ENCODE peak calls at places on chromosomes 13 and 19, in eight cellular contexts. J, Z, U, N, Q, T, R and V are unnamed samples.

GRCh38 chr13:19927117-19927734 is 31.3 kb upstream of the ZMYM2 start:
- DNase-seq in J (peak), R (peak), T (peak), Z (peak), Q (peak), N (peak), U (peak), V (peak)

GRCh38 chr13:94967183-94968039 is 255.1 kb upstream of the SOX21 start:
- DNase-seq in Z (peak), T (no peak), U (no peak), N (peak), R (peak), Q (peak), J (peak), V (peak)

GRCh38 chr19:51514866-51515481 is 13.4 kb upstream of the SIGLEC12 start:
- DNase-seq in R (peak), T (peak), Q (peak), J (peak), U (peak), N (peak), Z (peak), V (peak)

GRCh38 chr19:41882568-41883462 is at the start of gene ARHGEF1:
- DNase-seq in N (peak), U (peak), J (peak), T (no peak), Z (peak), R (peak), Q (peak), V (peak)

GRCh38 chr13:41883147-41883546 is 77.8 kb downstream of the VWA8 start:
- DNase-seq in T (no peak), U (no peak), Q (no peak), R (no peak), J (no peak), Z (no peak), N (no peak), V (no peak)

GRCh38 chr13:95882121-95882520 is 171.1 kb downstream of the UGGT2 start:
- DNase-seq in R (no peak), Z (no peak), J (no peak), U (no peak), Q (no peak), N (no peak), T (no peak), V (no peak)

GRCh38 chr19:44574201-44574950 is 39.0 kb upstream of the IGSF23 start:
- DNase-seq in N (no peak), T (no peak), U (no peak), Z (no peak), R (no peak), J (peak), Q (no peak), V (no peak)

GRCh38 chr19:31356587-31357314 is 7.5 kb upstream of the TSHZ3 start:
- DNase-seq in U (no peak), T (no peak), Z (no peak), J (no peak), N (peak), R (no peak), Q (peak), V (no peak)

GRCh38 chr19:2603320-2603719 is 99.2 kb downstream of the GNG7 start:
- DNase-seq in Z (no peak), T (no peak), R (peak), U (no peak), J (no peak), Q (peak), N (peak), V (no peak)

GRCh38 chr19:33143897-33144405 is 12.0 kb downstream of the WDR88 start:
- DNase-seq in J (peak), R (peak), U (peak), Q (peak), N (peak), Z (peak), T (peak), V (peak)

GRCh38 chr19:49689133-49690072 is at the start of gene ADM5:
- DNase-seq in Z (peak), U (no peak), R (peak), T (no peak), N (peak), J (peak), Q (peak), V (no peak)

GRCh38 chr13:113305208-113305607 is 8.2 kb downstream of the LAMP1 start:
- DNase-seq in U (no peak), Q (no peak), N (no peak), T (no peak), J (no peak), Z (no peak), R (peak), V (no peak)

GRCh38 chr19:47158879-47159509 is 28.4 kb downstream of the SAE1 start:
- DNase-seq in N (no peak), J (no peak), T (no peak), Q (no peak), U (no peak), R (peak), Z (no peak), V (no peak)

GRCh38 chr13:95437561-95437960 is 115.0 kb upstream of the CLDN10 start:
- DNase-seq in N (no peak), R (no peak), Q (no peak), U (no peak), T (no peak), Z (no peak), J (no peak), V (no peak)

GRCh38 chr13:25654332-25654731 is 282.6 kb downstream of the ATP8A2 start:
- DNase-seq in J (peak), T (no peak), N (no peak), Q (no peak), U (no peak), R (no peak), Z (no peak), V (no peak)

GRCh38 chr19:4199699-4200293 is 17.3 kb downstream of the ANKRD24 start:
- DNase-seq in U (no peak), R (no peak), J (no peak), N (peak), Z (peak), Q (peak), T (no peak), V (no peak)

GRCh38 chr13:81048026-81048461 is 707.1 kb upstream of the SPRY2 start:
- DNase-seq in J (no peak), R (no peak), U (no peak), Q (no peak), T (no peak), Z (no peak), N (no peak), V (peak)

GRCh38 chr13:50576156-50576555 is 267.3 kb downstream of the DLEU7 start:
- DNase-seq in T (no peak), R (peak), Q (no peak), U (no peak), Z (no peak), J (peak), N (no peak), V (no peak)

GRCh38 chr13:50713849-50714248 is 129.6 kb downstream of the DLEU7 start:
- DNase-seq in N (no peak), Q (no peak), J (peak), T (no peak), R (peak), U (peak), Z (no peak), V (no peak)

GRCh38 chr13:74871671-74872070 is 610.3 kb downstream of the TBC1D4 start:
- DNase-seq in U (no peak), J (peak), Q (no peak), N (no peak), Z (no peak), R (no peak), T (no peak), V (no peak)

GRCh38 chr13:45490068-45490467 is 25.3 kb downstream of the COG3 start:
- DNase-seq in R (no peak), T (no peak), J (peak), U (peak), Z (no peak), Q (no peak), N (peak), V (no peak)

GRCh38 chr13:90015565-90016507 is 1331.7 kb upstream of the MIR17HG start:
- DNase-seq in Z (no peak), R (no peak), Q (no peak), N (no peak), U (no peak), T (no peak), J (peak), V (no peak)

GRCh38 chr13:101706651-101707050 is 254.2 kb downstream of the ITGBL1 start:
- DNase-seq in R (peak), N (no peak), U (no peak), Q (no peak), Z (peak), J (peak), T (no peak), V (no peak)

GRCh38 chr13:80630685-80631121 is 289.8 kb upstream of the SPRY2 start:
- DNase-seq in U (no peak), R (no peak), N (no peak), Q (no peak), Z (no peak), T (no peak), J (peak), V (no peak)

GRCh38 chr19:47280183-47280797 is 5.6 kb downstream of the INAFM1 start:
- DNase-seq in Z (peak), R (peak), Q (peak), J (peak), U (peak), N (peak), T (no peak), V (peak)

GRCh38 chr19:18558595-18558994 is 925 bp downstream of the KXD1 start:
- DNase-seq in T (no peak), J (no peak), U (no peak), Z (no peak), Q (no peak), N (no peak), R (peak), V (no peak)

GRCh38 chr19:18557474-18558201 is at the start of gene KXD1:
- DNase-seq in N (peak), Z (peak), T (peak), Q (peak), R (peak), U (peak), J (peak), V (peak)

GRCh38 chr19:18558202-18558555 is 509 bp downstream of the KXD1 start:
- DNase-seq in Z (no peak), T (no peak), U (no peak), R (peak), J (no peak), Q (no peak), N (no peak), V (no peak)

GRCh38 chr19:18559685-18560084 is 2.0 kb downstream of the KXD1 start:
- DNase-seq in Q (no peak), T (no peak), U (no peak), N (no peak), R (no peak), Z (no peak), J (no peak), V (no peak)

GRCh38 chr19:18562086-18562485 is 4.4 kb downstream of the KXD1 start:
- DNase-seq in R (peak), J (no peak), Z (no peak), T (no peak), U (no peak), N (no peak), Q (no peak), V (no peak)
- TF ChIP-seq EZH2phosphoT487 in R (no peak), J (no peak), Z (no peak), T (no peak), U (no peak), N (no peak), Q (no peak), V (no peak)

GRCh38 chr13:99263386-99263785 is 5.2 kb upstream of the GPR18 start:
- DNase-seq in R (no peak), T (no peak), J (no peak), Z (no peak), Q (no peak), N (no peak), U (no peak), V (no peak)
- H3K4me2 ChIP-seq in R (no peak), T (no peak), J (no peak), Z (no peak), Q (no peak), N (no peak), U (peak), V (no peak)

DNA sequence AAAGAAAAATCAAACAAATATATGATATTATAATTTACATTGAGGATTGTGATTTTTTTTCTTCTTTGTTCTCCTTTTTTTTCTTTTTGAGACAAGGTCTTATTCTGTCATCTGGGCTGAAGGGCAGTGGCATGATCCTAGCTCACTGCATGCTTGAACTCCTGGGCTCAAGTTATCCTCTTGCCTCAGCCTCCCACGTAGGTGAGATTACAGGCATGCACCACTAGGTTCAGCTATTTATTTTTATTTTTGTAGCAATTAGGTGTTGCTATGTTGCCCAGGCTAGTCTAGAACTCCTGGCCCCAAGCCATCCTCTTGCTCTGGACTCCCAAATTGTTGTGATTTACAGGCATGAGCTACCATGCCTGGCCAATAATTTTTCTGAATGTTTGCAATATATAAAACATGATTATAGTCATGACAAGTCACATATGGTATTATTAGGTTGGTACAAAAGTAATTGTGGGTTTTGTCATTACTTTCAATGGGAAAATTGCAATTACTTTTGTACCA is 161.1 kb upstream of the ATXN8OS start:
- DNase-seq in Q (no peak), Z (no peak), T (no peak), U (no peak), R (no peak), N (peak), J (no peak), V (no peak)
- TF ChIP-seq EZH2phosphoT487 in Q (no peak), Z (no peak), T (no peak), U (no peak), R (no peak), N (no peak), J (no peak), V (no peak)

GRCh38 chr13:27374650-27375049 is 49.8 kb upstream of the GTF3A start:
- DNase-seq in Z (peak), Q (peak), N (peak), U (peak), R (peak), J (peak), T (peak), V (peak)
- H3K4me2 ChIP-seq in Z (no peak), Q (no peak), N (no peak), U (no peak), R (peak), J (peak), T (peak), V (peak)

GRCh38 chr19:52691215-52691610 is 43.6 kb downstream of the ZNF611 start:
- DNase-seq in R (peak), Q (peak), U (no peak), T (no peak), N (peak), Z (no peak), J (no peak), V (no peak)
- TF ChIP-seq EZH2phosphoT487 in R (no peak), Q (no peak), U (no peak), T (no peak), N (no peak), Z (no peak), J (no peak), V (no peak)

DNA sequence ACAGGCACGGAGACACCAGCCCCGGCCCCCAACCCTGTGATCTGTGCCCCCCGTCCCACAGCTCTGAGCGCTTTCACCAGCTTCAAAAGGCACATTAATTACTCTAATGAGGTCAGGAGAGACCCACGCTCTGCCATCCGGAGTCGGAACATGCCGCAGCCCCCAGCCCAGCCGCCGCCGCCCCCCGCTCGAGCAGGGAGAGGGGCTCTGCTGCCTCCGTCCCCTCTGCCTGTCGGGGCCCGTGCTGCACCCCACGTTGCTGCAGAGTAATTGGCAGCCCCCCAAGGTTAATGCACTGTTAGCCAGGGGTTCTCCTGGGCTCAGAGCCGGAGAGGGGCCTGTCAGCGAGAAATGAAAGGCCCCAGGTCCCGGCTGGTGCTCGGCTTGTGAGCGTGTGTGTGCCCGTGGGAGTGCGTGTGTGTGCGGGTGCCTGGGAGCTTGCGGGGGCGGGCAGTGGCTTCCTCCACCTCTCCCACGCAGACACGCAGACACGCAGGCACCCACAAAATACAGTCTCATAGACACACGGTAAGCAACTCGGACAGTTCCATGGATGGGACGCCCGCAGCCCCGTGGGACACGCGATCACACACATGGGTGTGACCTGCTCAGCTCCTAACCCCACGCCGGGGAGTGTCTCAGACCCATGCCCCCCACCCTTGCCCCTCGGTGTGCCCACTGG is 4.9 kb upstream of the EFNA2 start:
- DNase-seq in Z (no peak), J (no peak), Q (no peak), U (no peak), T (no peak), N (no peak), R (no peak), V (no peak)
- H3K4me2 ChIP-seq in Z (no peak), J (no peak), Q (no peak), U (no peak), T (no peak), N (no peak), R (no peak), V (no peak)

GRCh38 chr19:10270616-10271394 is at the start of gene ICAM1:
- DNase-seq in Q (peak), N (peak), R (peak), U (peak), T (no peak), J (peak), Z (peak), V (peak)
- TF ChIP-seq EZH2phosphoT487 in Q (peak), N (no peak), R (no peak), U (no peak), T (no peak), J (no peak), Z (no peak), V (no peak)

GRCh38 chr19:5623397-5624153 is 692 bp downstream of the SAFB start:
- DNase-seq in N (no peak), U (peak), J (no peak), T (no peak), Q (peak), Z (peak), R (no peak), V (peak)

GRCh38 chr19:5627395-5627904 is 4.6 kb downstream of the SAFB start:
- DNase-seq in Z (no peak), N (peak), R (peak), J (no peak), T (no peak), U (peak), Q (peak), V (no peak)

GRCh38 chr19:5624154-5624663 is 1.3 kb downstream of the SAFB start:
- DNase-seq in U (peak), Z (peak), J (peak), N (peak), Q (peak), R (peak), T (no peak), V (peak)

GRCh38 chr19:5624741-5625140 is 1.9 kb downstream of the SAFB start:
- DNase-seq in T (no peak), N (peak), Z (peak), J (no peak), R (peak), U (peak), Q (peak), V (no peak)

GRCh38 chr19:5625641-5626040 is 2.8 kb downstream of the SAFB start:
- DNase-seq in Z (no peak), U (no peak), R (no peak), T (no peak), Q (no peak), N (no peak), J (no peak), V (no peak)
- H3K4me2 ChIP-seq in Z (peak), U (peak), R (peak), T (no peak), Q (peak), N (peak), J (peak), V (peak)